ENCODE peak calls at places on chromosomes 16 and 17, in six cellular contexts. One of them, this sample, is unnamed.
A peak's percentile ranks its signal among the peaks of the same experiment; 100 is the strongest.

GRCh38 chr17:63138713-63139112 is 172.7 kb downstream of the TANC2 start:
- DNase-seq in mesenchymal stem cell: peak; percentile 36
- DNase-seq in IMR-90: peak; percentile 57
- DNase-seq in H1: no peak
- DNase-seq in neuronal stem cell: no peak
- DNase-seq in H9: no peak
- DNase-seq in this sample: peak; percentile 17

GRCh38 chr17:45305532-45306087 is 11.2 kb downstream of the MAP3K14 start:
- DNase-seq in H9: no peak
- DNase-seq in H1: no peak
- DNase-seq in neuronal stem cell: no peak
- DNase-seq in mesenchymal stem cell: peak; percentile 72
- DNase-seq in IMR-90: peak; percentile 74
- DNase-seq in this sample: no peak

GRCh38 chr17:17712268-17712924 is 31.1 kb downstream of the RAI1 start:
- DNase-seq in H9: no peak
- DNase-seq in H1: no peak
- DNase-seq in neuronal stem cell: no peak
- DNase-seq in mesenchymal stem cell: peak; percentile 100
- DNase-seq in IMR-90: peak; percentile 97
- DNase-seq in this sample: no peak

GRCh38 chr17:4940625-4941021 is 555 bp downstream of the RNF167 start:
- DNase-seq in neuronal stem cell: no peak
- DNase-seq in IMR-90: no peak
- DNase-seq in H9: no peak
- DNase-seq in mesenchymal stem cell: no peak
- DNase-seq in H1: no peak
- DNase-seq in this sample: no peak

GRCh38 chr16:86198201-86199118 is 299.5 kb downstream of the IRF8 start:
- DNase-seq in H9: no peak
- DNase-seq in IMR-90: no peak
- DNase-seq in mesenchymal stem cell: peak; percentile 33
- DNase-seq in neuronal stem cell: no peak
- DNase-seq in H1: no peak
- DNase-seq in this sample: no peak

GRCh38 chr17:35243459-35244204 is 760 bp downstream of the SLFN5 start:
- DNase-seq in H9: peak; percentile 50
- DNase-seq in IMR-90: peak; percentile 69
- DNase-seq in neuronal stem cell: peak; percentile 24
- DNase-seq in H1: peak; percentile 58
- DNase-seq in mesenchymal stem cell: peak; percentile 78
- DNase-seq in this sample: peak; percentile 42

GRCh38 chr17:57463103-57463885 is 207.0 kb downstream of the MSI2 start:
- DNase-seq in neuronal stem cell: no peak
- DNase-seq in H9: no peak
- DNase-seq in IMR-90: peak; percentile 95
- DNase-seq in mesenchymal stem cell: peak; percentile 84
- DNase-seq in H1: no peak
- DNase-seq in this sample: peak; percentile 76

GRCh38 chr17:40484285-40484972 is 17.0 kb downstream of the TNS4 start:
- DNase-seq in mesenchymal stem cell: no peak
- DNase-seq in IMR-90: no peak
- DNase-seq in H9: no peak
- DNase-seq in neuronal stem cell: no peak
- DNase-seq in H1: no peak
- DNase-seq in this sample: no peak

GRCh38 chr16:84839956-84840355 is 20.2 kb downstream of the CRISPLD2 start:
- DNase-seq in IMR-90: peak; percentile 86
- DNase-seq in H9: no peak
- DNase-seq in mesenchymal stem cell: peak; percentile 86
- DNase-seq in neuronal stem cell: no peak
- DNase-seq in H1: no peak
- DNase-seq in this sample: no peak

GRCh38 chr17:66576473-66576872 is 258.4 kb upstream of the CACNG5 start:
- DNase-seq in H9: peak; percentile 8
- DNase-seq in mesenchymal stem cell: no peak
- DNase-seq in H1: no peak
- DNase-seq in IMR-90: no peak
- DNase-seq in neuronal stem cell: no peak
- DNase-seq in this sample: no peak

GRCh38 chr17:10127819-10128375 is 70.5 kb downstream of the GAS7 start:
- DNase-seq in H1: no peak
- DNase-seq in mesenchymal stem cell: peak; percentile 97
- DNase-seq in neuronal stem cell: no peak
- DNase-seq in H9: no peak
- DNase-seq in IMR-90: peak; percentile 99
- DNase-seq in this sample: no peak

GRCh38 chr16:56245197-56245596 is 53.9 kb downstream of the GNAO1 start:
- DNase-seq in H1: no peak
- DNase-seq in H9: no peak
- DNase-seq in IMR-90: peak; percentile 8
- DNase-seq in mesenchymal stem cell: peak; percentile 27
- DNase-seq in neuronal stem cell: no peak
- DNase-seq in this sample: no peak

GRCh38 chr16:23842137-23842600 is 6.4 kb downstream of the PRKCB start:
- DNase-seq in IMR-90: no peak
- DNase-seq in H1: no peak
- DNase-seq in mesenchymal stem cell: no peak
- DNase-seq in neuronal stem cell: no peak
- DNase-seq in H9: no peak
- DNase-seq in this sample: no peak

GRCh38 chr16:89475144-89475543 is 15.2 kb downstream of the ANKRD11 start:
- DNase-seq in H1: no peak
- DNase-seq in H9: no peak
- DNase-seq in mesenchymal stem cell: no peak
- DNase-seq in IMR-90: no peak
- DNase-seq in neuronal stem cell: no peak
- DNase-seq in this sample: no peak

GRCh38 chr16:67463059-67463458 is 17.9 kb downstream of the ATP6V0D1 start:
- DNase-seq in H9: no peak
- DNase-seq in H1: no peak
- DNase-seq in IMR-90: no peak
- DNase-seq in mesenchymal stem cell: no peak
- DNase-seq in neuronal stem cell: no peak
- DNase-seq in this sample: no peak

GRCh38 chr16:10831899-10832886 is 13.6 kb upstream of the TVP23A start:
- DNase-seq in IMR-90: no peak
- DNase-seq in mesenchymal stem cell: no peak
- DNase-seq in H9: no peak
- DNase-seq in neuronal stem cell: no peak
- DNase-seq in H1: no peak
- DNase-seq in this sample: peak; percentile 39

GRCh38 chr16:73000020-73000906 is 47.7 kb downstream of the ZFHX3 start:
- DNase-seq in IMR-90: no peak
- DNase-seq in neuronal stem cell: no peak
- DNase-seq in H9: no peak
- DNase-seq in H1: no peak
- DNase-seq in mesenchymal stem cell: no peak
- DNase-seq in this sample: no peak

GRCh38 chr17:9959377-9959981 is 54.4 kb upstream of the RCVRN start:
- DNase-seq in IMR-90: peak; percentile 49
- DNase-seq in H9: peak; percentile 88
- DNase-seq in mesenchymal stem cell: peak; percentile 54
- DNase-seq in H1: peak; percentile 89
- DNase-seq in neuronal stem cell: peak; percentile 67
- DNase-seq in this sample: no peak

GRCh38 chr17:79625706-79626105 is 14.9 kb upstream of the RBFOX3 start:
- DNase-seq in IMR-90: no peak
- DNase-seq in mesenchymal stem cell: no peak
- DNase-seq in H1: peak; percentile 41
- DNase-seq in neuronal stem cell: no peak
- DNase-seq in H9: no peak
- DNase-seq in this sample: no peak

GRCh38 chr17:14320734-14321475 is 20.0 kb downstream of the HS3ST3B1 start:
- DNase-seq in mesenchymal stem cell: no peak
- DNase-seq in IMR-90: no peak
- DNase-seq in neuronal stem cell: no peak
- DNase-seq in H9: no peak
- DNase-seq in H1: no peak
- DNase-seq in this sample: no peak

GRCh38 chr16:89314858-89315257 is 97.4 kb downstream of the ZNF778 start:
- DNase-seq in IMR-90: no peak
- DNase-seq in mesenchymal stem cell: no peak
- DNase-seq in neuronal stem cell: no peak
- DNase-seq in H9: no peak
- DNase-seq in H1: no peak
- DNase-seq in this sample: no peak

GRCh38 chr17:15908378-15908777 is 36.6 kb upstream of the ADORA2B start:
- DNase-seq in mesenchymal stem cell: no peak
- DNase-seq in neuronal stem cell: no peak
- DNase-seq in IMR-90: no peak
- DNase-seq in H1: no peak
- DNase-seq in H9: no peak
- DNase-seq in this sample: peak; percentile 51

GRCh38 chr17:49618112-49618611 is 42.5 kb downstream of the NXPH3 start:
- DNase-seq in H9: no peak
- DNase-seq in mesenchymal stem cell: no peak
- DNase-seq in neuronal stem cell: no peak
- DNase-seq in IMR-90: peak; percentile 77
- DNase-seq in H1: no peak
- DNase-seq in this sample: no peak

GRCh38 chr16:67847064-67847861 is at the start of gene CENPT:
- DNase-seq in H1: peak; percentile 69
- DNase-seq in neuronal stem cell: no peak
- DNase-seq in IMR-90: peak; percentile 64
- DNase-seq in H9: no peak
- DNase-seq in mesenchymal stem cell: peak; percentile 71
- DNase-seq in this sample: peak; percentile 88

GRCh38 chr17:76506408-76507328 is 5.4 kb upstream of the RHBDF2 start:
- DNase-seq in H1: peak; percentile 99
- DNase-seq in mesenchymal stem cell: peak; percentile 61
- DNase-seq in H9: peak; percentile 96
- DNase-seq in IMR-90: peak; percentile 54
- DNase-seq in neuronal stem cell: peak; percentile 77
- DNase-seq in this sample: peak; percentile 57

GRCh38 chr17:76512366-76513305 is 11.4 kb upstream of the RHBDF2 start:
- DNase-seq in neuronal stem cell: no peak
- DNase-seq in IMR-90: no peak
- DNase-seq in H9: no peak
- DNase-seq in H1: no peak
- DNase-seq in mesenchymal stem cell: no peak
- DNase-seq in this sample: no peak

GRCh38 chr17:76513306-76513692 is 12.1 kb upstream of the RHBDF2 start:
- DNase-seq in H9: no peak
- DNase-seq in H1: no peak
- DNase-seq in mesenchymal stem cell: no peak
- DNase-seq in neuronal stem cell: no peak
- DNase-seq in IMR-90: no peak
- DNase-seq in this sample: no peak

GRCh38 chr17:76515291-76515949 is 14.2 kb upstream of the RHBDF2 start:
- DNase-seq in H9: no peak
- DNase-seq in mesenchymal stem cell: peak; percentile 74
- DNase-seq in neuronal stem cell: no peak
- DNase-seq in IMR-90: peak; percentile 97
- DNase-seq in H1: no peak
- DNase-seq in this sample: peak; percentile 64

DNA sequence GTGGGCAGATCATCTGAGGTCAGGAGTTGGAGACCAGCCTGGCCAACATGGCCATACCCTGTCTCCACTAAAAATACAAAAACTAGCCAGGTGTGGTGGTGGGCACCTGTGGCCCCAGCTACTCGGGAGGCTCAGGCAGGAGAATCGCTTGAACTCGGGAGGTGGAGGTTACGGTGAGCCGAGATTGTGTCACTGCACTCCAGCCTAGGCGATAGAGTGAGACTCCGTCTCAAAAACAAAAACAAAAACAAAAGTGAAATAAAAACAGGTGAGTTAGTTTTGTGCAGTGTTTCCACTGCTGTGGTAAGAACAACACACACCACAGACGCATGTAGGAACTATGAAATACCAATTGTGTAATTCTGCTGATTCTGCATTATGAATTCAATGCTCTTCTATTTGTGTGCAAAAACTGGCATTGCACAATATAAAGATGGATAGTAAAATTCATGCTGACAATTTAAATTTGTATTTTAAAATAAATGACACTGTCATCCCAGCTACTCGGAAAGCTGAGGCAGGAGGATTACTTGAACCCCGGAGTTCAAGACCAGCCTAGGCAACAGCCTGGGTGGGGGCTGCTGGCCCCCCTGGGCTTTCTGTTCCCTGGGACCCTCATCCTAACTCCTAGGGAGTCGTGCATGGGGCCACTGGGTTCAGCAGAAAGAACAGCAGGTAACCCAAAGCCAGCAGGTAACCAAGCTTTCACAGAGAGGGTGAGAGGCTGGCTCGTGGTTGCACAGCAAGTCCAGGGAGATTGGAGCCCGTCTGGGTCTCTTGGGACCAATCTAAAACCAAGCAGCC is 10.5 kb upstream of the RHBDF2 start:
- DNase-seq in H1: no peak
- DNase-seq in IMR-90: no peak
- DNase-seq in H9: no peak
- DNase-seq in mesenchymal stem cell: no peak
- DNase-seq in neuronal stem cell: no peak
- DNase-seq in this sample: no peak
- H3K4me1 ChIP-seq in H1: no peaks in the 10 kb centered on the region
- H3K4me1 ChIP-seq in IMR-90: peaks cover 10% of the 10 kb centered on the region
- H3K4me1 ChIP-seq in H9: no peaks in the 10 kb centered on the region
- H3K4me1 ChIP-seq in mesenchymal stem cell: peaks cover 8% of the 10 kb centered on the region
- H3K4me1 ChIP-seq in neuronal stem cell: peaks cover 1% of the 10 kb centered on the region
- H3K4me1 ChIP-seq in this sample: no peaks in the 10 kb centered on the region

GRCh38 chr17:19433727-19434340 is 22.8 kb downstream of the RNF112 start:
- DNase-seq in neuronal stem cell: no peak
- DNase-seq in H9: no peak
- DNase-seq in mesenchymal stem cell: no peak
- DNase-seq in H1: no peak
- DNase-seq in IMR-90: no peak
- DNase-seq in this sample: peak; percentile 26

GRCh38 chr17:19426631-19427030 is 15.6 kb downstream of the RNF112 start:
- DNase-seq in H9: peak; percentile 61
- DNase-seq in IMR-90: no peak
- DNase-seq in neuronal stem cell: no peak
- DNase-seq in mesenchymal stem cell: no peak
- DNase-seq in H1: no peak
- DNase-seq in this sample: no peak

GRCh38 chr17:19433240-19433639 is 22.2 kb downstream of the RNF112 start:
- DNase-seq in H9: no peak
- DNase-seq in H1: no peak
- DNase-seq in mesenchymal stem cell: no peak
- DNase-seq in IMR-90: no peak
- DNase-seq in neuronal stem cell: no peak
- DNase-seq in this sample: no peak

GRCh38 chr17:19431691-19432090 is 20.7 kb downstream of the RNF112 start:
- DNase-seq in mesenchymal stem cell: no peak
- DNase-seq in neuronal stem cell: peak; percentile 57
- DNase-seq in H1: no peak
- DNase-seq in H9: no peak
- DNase-seq in IMR-90: no peak
- DNase-seq in this sample: no peak
- H2BK5ac ChIP-seq in mesenchymal stem cell: no peak overlapping the region
- H2BK5ac ChIP-seq in neuronal stem cell: no peak overlapping the region
- H2BK5ac ChIP-seq in H1: no peak overlapping the region
- H2BK5ac ChIP-seq in H9: no peak overlapping the region
- H2BK5ac ChIP-seq in IMR-90: no peak overlapping the region
- H2BK5ac ChIP-seq in this sample: no peak overlapping the region

GRCh38 chr17:29241015-29241963 is 5.4 kb upstream of the CRYBA1 start:
- DNase-seq in neuronal stem cell: peak; percentile 63
- DNase-seq in H1: no peak
- DNase-seq in H9: peak; percentile 77
- DNase-seq in mesenchymal stem cell: peak; percentile 97
- DNase-seq in IMR-90: peak; percentile 98
- DNase-seq in this sample: peak; percentile 95
- H2AFZ ChIP-seq in neuronal stem cell: peak overlapping the region; percentile 59
- H2AFZ ChIP-seq in H1: peak overlapping the region; percentile 79
- H2AFZ ChIP-seq in H9: no peak overlapping the region
- H2AFZ ChIP-seq in mesenchymal stem cell: no peak overlapping the region
- H2AFZ ChIP-seq in IMR-90: peak overlapping the region; percentile 91
- H2AFZ ChIP-seq in this sample: no peak overlapping the region

GRCh38 chr17:28724500-28725165 is 1.4 kb downstream of the TLCD1 start:
- DNase-seq in H1: no peak
- DNase-seq in IMR-90: no peak
- DNase-seq in mesenchymal stem cell: no peak
- DNase-seq in H9: no peak
- DNase-seq in neuronal stem cell: no peak
- DNase-seq in this sample: no peak
- H3K4me1 ChIP-seq in H1: peaks cover 3% of the 10 kb centered on the region
- H3K4me1 ChIP-seq in IMR-90: peaks cover 12% of the 10 kb centered on the region
- H3K4me1 ChIP-seq in mesenchymal stem cell: peaks cover 26% of the 10 kb centered on the region
- H3K4me1 ChIP-seq in H9: peaks cover 7% of the 10 kb centered on the region
- H3K4me1 ChIP-seq in neuronal stem cell: peaks cover 28% of the 10 kb centered on the region
- H3K4me1 ChIP-seq in this sample: peaks cover 17% of the 10 kb centered on the region